ENCODE peak calls at places on chromosomes 16 and 17, in five cellular contexts. C is cardiac fibroblast, R is uterus, M is left ventricle myocardium inferior, F is PC-9. B is an unnamed sample.

GRCh38 chr17:30005709-30006320 is 64.4 kb downstream of the EFCAB5 start:
- DNase-seq in C (peak; percentile 52), R (no peak), M (no peak), F (peak; percentile 79), B (no peak)

GRCh38 chr16:46658925-46659324 is 30.1 kb downstream of the VPS35 start:
- DNase-seq in C (no peak), R (no peak), M (no peak), F (no peak), B (no peak)

GRCh38 chr16:50449800-50450199 is 81.0 kb upstream of the BRD7 start:
- DNase-seq in C (no peak), R (no peak), M (no peak), F (no peak), B (no peak)

GRCh38 chr17:77829871-77830799 is 128.4 kb upstream of the TNRC6C start:
- DNase-seq in C (peak; percentile 94), R (peak; percentile 72), M (peak; percentile 67), F (no peak), B (peak; percentile 42)

GRCh38 chr17:2925011-2925410 is 128.8 kb downstream of the RAP1GAP2 start:
- DNase-seq in C (no peak), R (no peak), M (no peak), F (no peak), B (no peak)

GRCh38 chr17:7213895-7214299 is 5.7 kb downstream of the DLG4 start:
- DNase-seq in C (peak; percentile 87), R (peak; percentile 87), M (peak; percentile 52), F (peak; percentile 83), B (no peak)

GRCh38 chr17:79220201-79220714 is 145.6 kb downstream of the ENGASE start:
- DNase-seq in C (no peak), R (no peak), M (no peak), F (no peak), B (no peak)

GRCh38 chr16:49862694-49863093 is 6.8 kb upstream of the ZNF423 start:
- DNase-seq in C (no peak), R (no peak), M (no peak), F (no peak), B (no peak)

GRCh38 chr16:79994413-79994812 is 393.9 kb upstream of the MAF start:
- DNase-seq in C (no peak), R (no peak), M (no peak), F (no peak), B (no peak)

DNA sequence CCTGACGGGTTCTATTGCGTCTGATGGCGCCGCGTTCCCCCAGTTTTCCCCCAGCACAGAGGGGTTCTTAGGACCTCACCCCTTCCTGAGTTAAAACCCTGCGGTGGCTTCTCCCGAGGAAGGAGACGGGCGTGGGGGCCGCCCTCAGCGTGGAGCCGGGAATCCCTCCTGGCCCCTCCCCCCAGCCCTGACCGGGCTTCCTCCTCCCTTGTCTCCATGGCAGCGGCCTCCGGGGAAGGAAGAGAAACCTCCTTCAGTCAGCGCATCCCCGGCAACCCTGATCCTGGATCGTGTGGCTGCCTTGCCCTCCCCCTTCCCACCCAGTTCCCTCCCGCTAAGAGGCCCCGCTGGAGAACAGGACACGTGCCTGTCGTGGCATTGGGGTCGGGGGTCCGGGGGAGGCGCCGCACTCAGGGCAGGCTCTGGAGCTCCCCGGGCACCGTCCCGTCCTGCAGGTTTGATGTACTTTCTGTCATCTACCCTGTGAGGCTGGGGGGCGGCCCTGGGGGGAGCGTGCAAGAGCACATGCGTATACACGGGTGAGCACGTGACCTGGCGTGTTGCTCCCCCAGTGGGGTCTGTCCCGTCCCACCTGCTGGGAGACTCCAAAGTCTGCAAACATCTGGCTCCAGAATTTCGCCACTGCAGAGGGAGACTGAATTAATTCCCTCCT is 30.5 kb downstream of the CACNA1H start:
- DNase-seq in C (peak; percentile 72), R (peak; percentile 87), M (peak; percentile 58), F (no peak), B (no peak)
- H3K4me3 ChIP-seq in C (no peak overlapping the region), R (no peak overlapping the region), M (peak overlapping the region; percentile 17), F (no peak overlapping the region), B (no peak overlapping the region)

DNA sequence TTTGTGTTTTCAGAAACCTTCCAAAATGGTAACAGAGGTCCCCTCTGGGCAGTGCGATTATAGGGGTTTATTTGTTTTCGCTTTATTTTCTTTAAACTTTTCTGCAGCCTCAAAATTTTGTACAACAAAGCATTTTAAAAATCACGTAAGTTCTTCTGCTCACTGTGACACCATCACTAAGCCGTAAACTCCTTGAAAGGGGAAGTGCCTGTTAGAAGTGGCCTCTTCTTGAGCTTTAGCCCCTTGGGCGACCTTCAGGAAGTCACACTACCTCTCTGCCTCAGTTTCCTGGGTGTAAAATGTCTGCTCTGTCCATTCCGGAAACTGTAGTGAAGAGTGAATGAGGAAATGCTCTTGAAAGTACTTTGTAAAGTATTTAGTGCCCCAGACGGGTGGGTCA is 26.6 kb downstream of the ARHGAP27 start:
- DNase-seq in C (no peak), R (no peak), M (no peak), F (no peak), B (no peak)
- H3K4me3 ChIP-seq in C (no peak overlapping the region), R (no peak overlapping the region), M (no peak overlapping the region), F (no peak overlapping the region), B (peak overlapping the region; percentile 34)

GRCh38 chr17:35089846-35090193 is 26.3 kb upstream of the RFFL start:
- DNase-seq in C (peak; percentile 33), R (peak; percentile 18), M (no peak), F (no peak), B (no peak)
- H3K4me3 ChIP-seq in C (no peak overlapping the region), R (no peak overlapping the region), M (peak overlapping the region; percentile 91), F (peak overlapping the region; percentile 42), B (no peak overlapping the region)

GRCh38 chr17:38602453-38602852 is 3.3 kb downstream of the SRCIN1 start:
- DNase-seq in C (no peak), R (no peak), M (no peak), F (no peak), B (no peak)
- H3K4me3 ChIP-seq in C (no peak overlapping the region), R (no peak overlapping the region), M (no peak overlapping the region), F (no peak overlapping the region), B (no peak overlapping the region)